ENCODE peak calls at places on chromosomes 1 and 21, in six cellular contexts. One of them, this sample, is unnamed. For H3K36me3, the result is how much of the 10 kb centered on the place peaks cover.

GRCh38 chr1:220301630-220302029 is 29.4 kb upstream of the RAB3GAP2 start:
- DNase-seq in adrenal gland: no peak
- DNase-seq in MM.1S: peak
- DNase-seq in PC-9: no peak
- DNase-seq in CD8-positive, alpha-beta T cell: no peak
- DNase-seq in GM23248: no peak
- DNase-seq in this sample: no peak

GRCh38 chr1:205940710-205941109 is 2.5 kb downstream of the SLC26A9 start:
- DNase-seq in MM.1S: no peak
- DNase-seq in adrenal gland: no peak
- DNase-seq in GM23248: no peak
- DNase-seq in PC-9: no peak
- DNase-seq in CD8-positive, alpha-beta T cell: no peak
- DNase-seq in this sample: no peak

GRCh38 chr1:50328552-50328951 is 94.7 kb downstream of the DMRTA2 start:
- DNase-seq in adrenal gland: no peak
- DNase-seq in PC-9: no peak
- DNase-seq in CD8-positive, alpha-beta T cell: no peak
- DNase-seq in GM23248: no peak
- DNase-seq in MM.1S: no peak
- DNase-seq in this sample: no peak

GRCh38 chr21:34365794-34366193 is 2.0 kb downstream of the KCNE2 start:
- DNase-seq in CD8-positive, alpha-beta T cell: peak
- DNase-seq in adrenal gland: no peak
- DNase-seq in MM.1S: no peak
- DNase-seq in GM23248: no peak
- DNase-seq in PC-9: no peak
- DNase-seq in this sample: no peak

GRCh38 chr21:43369124-43369523 is 57.8 kb downstream of the SIK1 start:
- DNase-seq in PC-9: no peak
- DNase-seq in MM.1S: no peak
- DNase-seq in adrenal gland: peak
- DNase-seq in CD8-positive, alpha-beta T cell: no peak
- DNase-seq in GM23248: peak
- DNase-seq in this sample: no peak

GRCh38 chr21:31929548-31929947 is 56.7 kb downstream of the HUNK start:
- DNase-seq in PC-9: no peak
- DNase-seq in MM.1S: no peak
- DNase-seq in GM23248: no peak
- DNase-seq in adrenal gland: no peak
- DNase-seq in CD8-positive, alpha-beta T cell: no peak
- DNase-seq in this sample: no peak

GRCh38 chr1:207991331-207991914 is 80.5 kb upstream of the CD34 start:
- DNase-seq in CD8-positive, alpha-beta T cell: no peak
- DNase-seq in PC-9: no peak
- DNase-seq in MM.1S: no peak
- DNase-seq in GM23248: no peak
- DNase-seq in adrenal gland: no peak
- DNase-seq in this sample: no peak

GRCh38 chr1:161260939-161261858 is 2.7 kb downstream of the PCP4L1 start:
- DNase-seq in MM.1S: peak
- DNase-seq in PC-9: no peak
- DNase-seq in CD8-positive, alpha-beta T cell: no peak
- DNase-seq in adrenal gland: no peak
- DNase-seq in GM23248: peak
- DNase-seq in this sample: no peak

GRCh38 chr1:77031101-77031662 is 163.9 kb downstream of the ST6GALNAC5 start:
- DNase-seq in MM.1S: no peak
- DNase-seq in CD8-positive, alpha-beta T cell: no peak
- DNase-seq in adrenal gland: no peak
- DNase-seq in GM23248: peak
- DNase-seq in PC-9: peak
- DNase-seq in this sample: no peak

GRCh38 chr21:33042812-33043211 is 17.1 kb downstream of the OLIG2 start:
- DNase-seq in CD8-positive, alpha-beta T cell: no peak
- DNase-seq in PC-9: no peak
- DNase-seq in MM.1S: no peak
- DNase-seq in adrenal gland: no peak
- DNase-seq in GM23248: peak
- DNase-seq in this sample: no peak

GRCh38 chr1:162141273-162142023 is 72.0 kb downstream of the NOS1AP start:
- DNase-seq in MM.1S: no peak
- DNase-seq in CD8-positive, alpha-beta T cell: no peak
- DNase-seq in adrenal gland: no peak
- DNase-seq in GM23248: peak
- DNase-seq in PC-9: peak
- DNase-seq in this sample: no peak

GRCh38 chr1:115463347-115463746 is 125.3 kb upstream of the NGF start:
- DNase-seq in MM.1S: peak
- DNase-seq in PC-9: no peak
- DNase-seq in GM23248: no peak
- DNase-seq in CD8-positive, alpha-beta T cell: no peak
- DNase-seq in adrenal gland: no peak
- DNase-seq in this sample: no peak

GRCh38 chr1:116356673-116357072 is 16.4 kb upstream of the ATP1A1 start:
- DNase-seq in MM.1S: no peak
- DNase-seq in CD8-positive, alpha-beta T cell: no peak
- DNase-seq in GM23248: peak
- DNase-seq in PC-9: no peak
- DNase-seq in adrenal gland: no peak
- DNase-seq in this sample: no peak

GRCh38 chr21:36494557-36494956 is 14.6 kb upstream of the CLDN14 start:
- DNase-seq in adrenal gland: no peak
- DNase-seq in GM23248: no peak
- DNase-seq in CD8-positive, alpha-beta T cell: no peak
- DNase-seq in PC-9: no peak
- DNase-seq in MM.1S: no peak
- DNase-seq in this sample: no peak

GRCh38 chr1:245991266-245991665 is 515.8 kb downstream of the SMYD3 start:
- DNase-seq in CD8-positive, alpha-beta T cell: no peak
- DNase-seq in MM.1S: no peak
- DNase-seq in PC-9: no peak
- DNase-seq in GM23248: no peak
- DNase-seq in adrenal gland: no peak
- DNase-seq in this sample: no peak

GRCh38 chr1:101235696-101236545 is 898 bp upstream of the S1PR1 start:
- DNase-seq in adrenal gland: peak
- DNase-seq in PC-9: peak
- DNase-seq in GM23248: peak
- DNase-seq in MM.1S: no peak
- DNase-seq in CD8-positive, alpha-beta T cell: peak
- DNase-seq in this sample: peak

GRCh38 chr1:246595146-246595545 is 28.9 kb downstream of the CNST start:
- DNase-seq in CD8-positive, alpha-beta T cell: no peak
- DNase-seq in MM.1S: no peak
- DNase-seq in adrenal gland: no peak
- DNase-seq in PC-9: no peak
- DNase-seq in GM23248: no peak
- DNase-seq in this sample: no peak

GRCh38 chr1:35650416-35650815 is 9.1 kb upstream of the PSMB2 start:
- DNase-seq in adrenal gland: peak
- DNase-seq in MM.1S: no peak
- DNase-seq in GM23248: no peak
- DNase-seq in CD8-positive, alpha-beta T cell: no peak
- DNase-seq in PC-9: no peak
- DNase-seq in this sample: no peak

GRCh38 chr1:244053831-244054230 is 2.7 kb downstream of the ZBTB18 start:
- DNase-seq in CD8-positive, alpha-beta T cell: no peak
- DNase-seq in MM.1S: no peak
- DNase-seq in PC-9: no peak
- DNase-seq in adrenal gland: no peak
- DNase-seq in GM23248: no peak
- DNase-seq in this sample: no peak

GRCh38 chr1:16226129-16226494 is 10.9 kb downstream of the CPLANE2 start:
- DNase-seq in PC-9: no peak
- DNase-seq in MM.1S: no peak
- DNase-seq in adrenal gland: no peak
- DNase-seq in GM23248: no peak
- DNase-seq in CD8-positive, alpha-beta T cell: no peak
- DNase-seq in this sample: no peak

GRCh38 chr1:88922214-88922613 is 30.8 kb upstream of the GTF2B start:
- DNase-seq in MM.1S: no peak
- DNase-seq in GM23248: no peak
- DNase-seq in PC-9: no peak
- DNase-seq in adrenal gland: no peak
- DNase-seq in CD8-positive, alpha-beta T cell: no peak
- DNase-seq in this sample: no peak
- H3K36me3 ChIP-seq in MM.1S: under half
- H3K36me3 ChIP-seq in GM23248: under half
- H3K36me3 ChIP-seq in PC-9: under half
- H3K36me3 ChIP-seq in adrenal gland: under half
- H3K36me3 ChIP-seq in CD8-positive, alpha-beta T cell: under half
- H3K36me3 ChIP-seq in this sample: under half

GRCh38 chr1:155942578-155943141 is 1.2 kb downstream of the RXFP4 start:
- DNase-seq in GM23248: peak
- DNase-seq in CD8-positive, alpha-beta T cell: no peak
- DNase-seq in adrenal gland: no peak
- DNase-seq in PC-9: no peak
- DNase-seq in MM.1S: no peak
- DNase-seq in this sample: peak
- H3K36me3 ChIP-seq in GM23248: under half
- H3K36me3 ChIP-seq in CD8-positive, alpha-beta T cell: under half
- H3K36me3 ChIP-seq in adrenal gland: under half
- H3K36me3 ChIP-seq in PC-9: under half
- H3K36me3 ChIP-seq in MM.1S: under half
- H3K36me3 ChIP-seq in this sample: under half

GRCh38 chr1:89538361-89538760 is 13.7 kb downstream of the LRRC8B start:
- DNase-seq in CD8-positive, alpha-beta T cell: no peak
- DNase-seq in GM23248: peak
- DNase-seq in MM.1S: no peak
- DNase-seq in adrenal gland: no peak
- DNase-seq in PC-9: no peak
- DNase-seq in this sample: no peak
- H3K36me3 ChIP-seq in CD8-positive, alpha-beta T cell: under half
- H3K36me3 ChIP-seq in GM23248: under half
- H3K36me3 ChIP-seq in MM.1S: under half
- H3K36me3 ChIP-seq in adrenal gland: under half
- H3K36me3 ChIP-seq in PC-9: under half
- H3K36me3 ChIP-seq in this sample: under half

DNA sequence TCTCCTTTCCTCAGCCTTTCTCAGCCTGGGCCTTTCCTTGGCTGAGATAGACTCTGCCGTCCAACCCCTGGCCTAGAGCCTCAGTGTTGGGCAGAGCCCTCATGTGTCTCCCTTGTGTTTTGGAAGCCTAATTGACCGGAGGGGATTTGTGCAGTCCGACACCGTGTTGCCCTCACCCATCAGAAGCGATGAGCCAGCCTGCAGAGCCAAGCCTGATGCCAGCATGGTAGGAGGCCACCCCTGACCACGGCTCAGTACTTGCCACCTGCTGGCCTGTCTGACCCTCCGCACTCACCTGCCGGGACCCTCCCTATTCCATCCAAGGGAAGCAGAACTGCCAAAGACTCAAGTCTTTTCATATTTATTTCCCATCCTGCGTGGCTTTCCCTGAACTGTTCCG is 9.3 kb upstream of the SFN start:
- DNase-seq in MM.1S: no peak
- DNase-seq in PC-9: no peak
- DNase-seq in GM23248: no peak
- DNase-seq in adrenal gland: no peak
- DNase-seq in CD8-positive, alpha-beta T cell: no peak
- DNase-seq in this sample: no peak
- H3K36me3 ChIP-seq in MM.1S: under half
- H3K36me3 ChIP-seq in PC-9: under half
- H3K36me3 ChIP-seq in GM23248: under half
- H3K36me3 ChIP-seq in adrenal gland: under half
- H3K36me3 ChIP-seq in CD8-positive, alpha-beta T cell: half or more
- H3K36me3 ChIP-seq in this sample: half or more

GRCh38 chr1:224234017-224234416 is 51.0 kb downstream of the DEGS1 start:
- DNase-seq in PC-9: no peak
- DNase-seq in MM.1S: no peak
- DNase-seq in adrenal gland: no peak
- DNase-seq in CD8-positive, alpha-beta T cell: no peak
- DNase-seq in GM23248: no peak
- DNase-seq in this sample: no peak
- H3K36me3 ChIP-seq in PC-9: under half
- H3K36me3 ChIP-seq in MM.1S: under half
- H3K36me3 ChIP-seq in adrenal gland: under half
- H3K36me3 ChIP-seq in CD8-positive, alpha-beta T cell: under half
- H3K36me3 ChIP-seq in GM23248: under half
- H3K36me3 ChIP-seq in this sample: half or more

GRCh38 chr21:46211376-46211775 is 17.2 kb downstream of the LSS start:
- DNase-seq in MM.1S: no peak
- DNase-seq in PC-9: no peak
- DNase-seq in adrenal gland: peak
- DNase-seq in GM23248: no peak
- DNase-seq in CD8-positive, alpha-beta T cell: no peak
- DNase-seq in this sample: no peak
- H3K36me3 ChIP-seq in MM.1S: under half
- H3K36me3 ChIP-seq in PC-9: under half
- H3K36me3 ChIP-seq in adrenal gland: under half
- H3K36me3 ChIP-seq in GM23248: under half
- H3K36me3 ChIP-seq in CD8-positive, alpha-beta T cell: under half
- H3K36me3 ChIP-seq in this sample: half or more